ENCODE peak calls at places on chromosome 3, in four cellular contexts. S is stimulated activated CD4-positive, alpha-beta T cell treated with anti-CD3 and anti-CD28 coated beads, Interleukin-12 subunit alpha, Interleukin-12 subunit beta, amount 100 ng/mL, for 48 hours; Q is fibroblast of mammary gland; G is heart left ventricle. A is an unnamed sample.

GRCh38 chr3:38634133-38634532 is 15.4 kb downstream of the SCN5A start:
- DNase-seq in S (no peak), Q (peak; percentile 42), G (peak; percentile 53), A (peak; percentile 19)

GRCh38 chr3:185715091-185715490 is 109.8 kb downstream of the IGF2BP2 start:
- DNase-seq in S (no peak), Q (no peak), G (no peak), A (no peak)

GRCh38 chr3:153210116-153210515 is 48.1 kb downstream of the RAP2B start:
- DNase-seq in S (no peak), Q (peak; percentile 42), G (no peak), A (no peak)

GRCh38 chr3:65685621-65686020 is 353.1 kb downstream of the MAGI1 start:
- DNase-seq in S (no peak), Q (no peak), G (no peak), A (no peak)

GRCh38 chr3:28348286-28348636 is 260 bp upstream of the ZCWPW2 start:
- DNase-seq in S (no peak), Q (peak; percentile 95), G (no peak), A (peak; percentile 90)

GRCh38 chr3:177201707-177202397 is 4.6 kb upstream of the TBL1XR1 start:
- DNase-seq in S (no peak), Q (no peak), G (no peak), A (no peak)

GRCh38 chr3:112127522-112128494 is 5.2 kb downstream of the GCSAM start:
- DNase-seq in S (no peak), Q (no peak), G (no peak), A (no peak)

GRCh38 chr3:133835961-133836360 is 30.3 kb downstream of the SRPRB start:
- DNase-seq in S (no peak), Q (no peak), G (no peak), A (no peak)

GRCh38 chr3:141875893-141876380 is 506 bp upstream of the ATP1B3 start:
- DNase-seq in S (peak; percentile 62), Q (peak; percentile 75), G (peak; percentile 77), A (peak; percentile 50)

GRCh38 chr3:99953596-99953995 is 135.9 kb downstream of the CMSS1 start:
- DNase-seq in S (no peak), Q (no peak), G (no peak), A (no peak)

GRCh38 chr3:45741742-45742141 is 52.5 kb downstream of the SACM1L start:
- DNase-seq in S (no peak), Q (no peak), G (no peak), A (no peak)

GRCh38 chr3:134803051-134803505 is 8.0 kb downstream of the EPHB1 start:
- DNase-seq in S (peak; percentile 1), Q (no peak), G (no peak), A (no peak)

GRCh38 chr3:154568064-154568463 is 138.1 kb upstream of the GPR149 start:
- DNase-seq in S (no peak), Q (no peak), G (no peak), A (no peak)

GRCh38 chr3:33882296-33882695 is 83.9 kb downstream of the PDCD6IP start:
- DNase-seq in S (no peak), Q (no peak), G (no peak), A (no peak)

GRCh38 chr3:73681610-73682009 is 56.9 kb upstream of the PDZRN3 start:
- DNase-seq in S (no peak), Q (peak; percentile 95), G (no peak), A (no peak)

GRCh38 chr3:98039322-98040024 is 4.4 kb upstream of the GABRR3 start:
- DNase-seq in S (peak; percentile 49), Q (peak; percentile 89), G (peak; percentile 19), A (peak; percentile 15)

GRCh38 chr3:69219101-69219708 is 96.8 kb upstream of the LMOD3 start:
- DNase-seq in S (no peak), Q (no peak), G (no peak), A (no peak)